ENCODE peak calls at places on chromosome 12, in nine cellular contexts. One of them, this sample, is unnamed.

GRCh38 chr12:132633398-132633797 is 14.8 kb downstream of the P2RX2 start:
- DNase-seq in IMR-90: no peak
- DNase-seq in WERI-Rb-1: no peak
- DNase-seq in heart right ventricle: no peak
- DNase-seq in adrenal gland: no peak
- DNase-seq in suprapubic skin: no peak
- DNase-seq in hepatocyte: no peak
- DNase-seq in K562: no peak
- DNase-seq in OCI-LY7: peak; percentile 83
- DNase-seq in this sample: no peak

GRCh38 chr12:59088673-59089072 is 168.4 kb upstream of the LRIG3 start:
- DNase-seq in IMR-90: peak; percentile 48
- DNase-seq in WERI-Rb-1: no peak
- DNase-seq in heart right ventricle: no peak
- DNase-seq in adrenal gland: no peak
- DNase-seq in suprapubic skin: no peak
- DNase-seq in hepatocyte: no peak
- DNase-seq in K562: no peak
- DNase-seq in OCI-LY7: no peak
- DNase-seq in this sample: no peak

GRCh38 chr12:97985834-97986233 is 523.2 kb downstream of the RMST start:
- DNase-seq in IMR-90: no peak
- DNase-seq in WERI-Rb-1: no peak
- DNase-seq in heart right ventricle: no peak
- DNase-seq in adrenal gland: no peak
- DNase-seq in suprapubic skin: no peak
- DNase-seq in hepatocyte: no peak
- DNase-seq in K562: no peak
- DNase-seq in OCI-LY7: no peak
- DNase-seq in this sample: no peak

GRCh38 chr12:2619136-2619535 is 175.6 kb upstream of the FKBP4 start:
- DNase-seq in IMR-90: peak; percentile 34
- DNase-seq in WERI-Rb-1: no peak
- DNase-seq in heart right ventricle: no peak
- DNase-seq in adrenal gland: no peak
- DNase-seq in suprapubic skin: no peak
- DNase-seq in hepatocyte: no peak
- DNase-seq in K562: no peak
- DNase-seq in OCI-LY7: no peak
- DNase-seq in this sample: no peak

GRCh38 chr12:131863711-131864396 is 30.6 kb upstream of the ULK1 start:
- DNase-seq in IMR-90: no peak
- DNase-seq in WERI-Rb-1: no peak
- DNase-seq in heart right ventricle: no peak
- DNase-seq in adrenal gland: no peak
- DNase-seq in suprapubic skin: no peak
- DNase-seq in hepatocyte: no peak
- DNase-seq in K562: no peak
- DNase-seq in OCI-LY7: no peak
- DNase-seq in this sample: no peak

GRCh38 chr12:105464426-105464825 is 133.9 kb downstream of the C12orf75 start:
- DNase-seq in IMR-90: no peak
- DNase-seq in WERI-Rb-1: peak; percentile 48
- DNase-seq in heart right ventricle: no peak
- DNase-seq in adrenal gland: no peak
- DNase-seq in suprapubic skin: no peak
- DNase-seq in hepatocyte: no peak
- DNase-seq in K562: no peak
- DNase-seq in OCI-LY7: no peak
- DNase-seq in this sample: no peak

GRCh38 chr12:78885466-78885865 is 20.9 kb downstream of the SYT1 start:
- DNase-seq in IMR-90: no peak
- DNase-seq in WERI-Rb-1: peak; percentile 12
- DNase-seq in heart right ventricle: no peak
- DNase-seq in adrenal gland: no peak
- DNase-seq in suprapubic skin: no peak
- DNase-seq in hepatocyte: no peak
- DNase-seq in K562: no peak
- DNase-seq in OCI-LY7: no peak
- DNase-seq in this sample: no peak

GRCh38 chr12:76548222-76548837 is 11.2 kb downstream of the OSBPL8 start:
- DNase-seq in IMR-90: no peak
- DNase-seq in WERI-Rb-1: no peak
- DNase-seq in heart right ventricle: no peak
- DNase-seq in adrenal gland: no peak
- DNase-seq in suprapubic skin: no peak
- DNase-seq in hepatocyte: peak; percentile 13
- DNase-seq in K562: no peak
- DNase-seq in OCI-LY7: no peak
- DNase-seq in this sample: no peak

GRCh38 chr12:52155048-52155868 is 36.6 kb downstream of the KRT80 start:
- DNase-seq in IMR-90: no peak
- DNase-seq in WERI-Rb-1: no peak
- DNase-seq in heart right ventricle: peak; percentile 14
- DNase-seq in adrenal gland: no peak
- DNase-seq in suprapubic skin: no peak
- DNase-seq in hepatocyte: peak; percentile 82
- DNase-seq in K562: no peak
- DNase-seq in OCI-LY7: no peak
- DNase-seq in this sample: no peak

GRCh38 chr12:124352257-124352656 is 57.4 kb downstream of the RFLNA start:
- DNase-seq in IMR-90: no peak
- DNase-seq in WERI-Rb-1: no peak
- DNase-seq in heart right ventricle: no peak
- DNase-seq in adrenal gland: no peak
- DNase-seq in suprapubic skin: no peak
- DNase-seq in hepatocyte: no peak
- DNase-seq in K562: no peak
- DNase-seq in OCI-LY7: no peak
- DNase-seq in this sample: no peak

GRCh38 chr12:120783197-120783596 is 57.6 kb downstream of the ACADS start:
- DNase-seq in IMR-90: peak; percentile 87
- DNase-seq in WERI-Rb-1: no peak
- DNase-seq in heart right ventricle: no peak
- DNase-seq in adrenal gland: no peak
- DNase-seq in suprapubic skin: no peak
- DNase-seq in hepatocyte: no peak
- DNase-seq in K562: no peak
- DNase-seq in OCI-LY7: no peak
- DNase-seq in this sample: no peak

GRCh38 chr12:116882742-116883141 is 1.5 kb upstream of the HRK start:
- DNase-seq in IMR-90: peak; percentile 61
- DNase-seq in WERI-Rb-1: no peak
- DNase-seq in heart right ventricle: no peak
- DNase-seq in adrenal gland: no peak
- DNase-seq in suprapubic skin: no peak
- DNase-seq in hepatocyte: no peak
- DNase-seq in K562: no peak
- DNase-seq in OCI-LY7: peak; percentile 75
- DNase-seq in this sample: no peak

GRCh38 chr12:1488908-1489381 is 105.4 kb downstream of the FBXL14 start:
- DNase-seq in IMR-90: peak; percentile 40
- DNase-seq in WERI-Rb-1: no peak
- DNase-seq in heart right ventricle: no peak
- DNase-seq in adrenal gland: no peak
- DNase-seq in suprapubic skin: no peak
- DNase-seq in hepatocyte: peak; percentile 37
- DNase-seq in K562: no peak
- DNase-seq in OCI-LY7: no peak
- DNase-seq in this sample: no peak

GRCh38 chr12:6229224-6229748 is 29.1 kb downstream of the CD9 start:
- DNase-seq in IMR-90: no peak
- DNase-seq in WERI-Rb-1: no peak
- DNase-seq in heart right ventricle: no peak
- DNase-seq in adrenal gland: no peak
- DNase-seq in suprapubic skin: no peak
- DNase-seq in hepatocyte: peak; percentile 78
- DNase-seq in K562: no peak
- DNase-seq in OCI-LY7: no peak
- DNase-seq in this sample: no peak

GRCh38 chr12:6229823-6230222 is 29.6 kb downstream of the CD9 start:
- DNase-seq in IMR-90: peak; percentile 97
- DNase-seq in WERI-Rb-1: no peak
- DNase-seq in heart right ventricle: no peak
- DNase-seq in adrenal gland: peak; percentile 85
- DNase-seq in suprapubic skin: peak; percentile 91
- DNase-seq in hepatocyte: peak; percentile 84
- DNase-seq in K562: no peak
- DNase-seq in OCI-LY7: no peak
- DNase-seq in this sample: peak; percentile 47

GRCh38 chr12:6230321-6231110 is 30.3 kb downstream of the CD9 start:
- DNase-seq in IMR-90: no peak
- DNase-seq in WERI-Rb-1: peak; percentile 62
- DNase-seq in heart right ventricle: no peak
- DNase-seq in adrenal gland: peak; percentile 67
- DNase-seq in suprapubic skin: peak; percentile 90
- DNase-seq in hepatocyte: peak; percentile 50
- DNase-seq in K562: no peak
- DNase-seq in OCI-LY7: peak; percentile 84
- DNase-seq in this sample: peak; percentile 89

GRCh38 chr12:6233121-6233971 is 33.1 kb downstream of the CD9 start:
- DNase-seq in IMR-90: no peak
- DNase-seq in WERI-Rb-1: no peak
- DNase-seq in heart right ventricle: peak; percentile 25
- DNase-seq in adrenal gland: peak; percentile 77
- DNase-seq in suprapubic skin: no peak
- DNase-seq in hepatocyte: no peak
- DNase-seq in K562: no peak
- DNase-seq in OCI-LY7: no peak
- DNase-seq in this sample: peak; percentile 48

DNA sequence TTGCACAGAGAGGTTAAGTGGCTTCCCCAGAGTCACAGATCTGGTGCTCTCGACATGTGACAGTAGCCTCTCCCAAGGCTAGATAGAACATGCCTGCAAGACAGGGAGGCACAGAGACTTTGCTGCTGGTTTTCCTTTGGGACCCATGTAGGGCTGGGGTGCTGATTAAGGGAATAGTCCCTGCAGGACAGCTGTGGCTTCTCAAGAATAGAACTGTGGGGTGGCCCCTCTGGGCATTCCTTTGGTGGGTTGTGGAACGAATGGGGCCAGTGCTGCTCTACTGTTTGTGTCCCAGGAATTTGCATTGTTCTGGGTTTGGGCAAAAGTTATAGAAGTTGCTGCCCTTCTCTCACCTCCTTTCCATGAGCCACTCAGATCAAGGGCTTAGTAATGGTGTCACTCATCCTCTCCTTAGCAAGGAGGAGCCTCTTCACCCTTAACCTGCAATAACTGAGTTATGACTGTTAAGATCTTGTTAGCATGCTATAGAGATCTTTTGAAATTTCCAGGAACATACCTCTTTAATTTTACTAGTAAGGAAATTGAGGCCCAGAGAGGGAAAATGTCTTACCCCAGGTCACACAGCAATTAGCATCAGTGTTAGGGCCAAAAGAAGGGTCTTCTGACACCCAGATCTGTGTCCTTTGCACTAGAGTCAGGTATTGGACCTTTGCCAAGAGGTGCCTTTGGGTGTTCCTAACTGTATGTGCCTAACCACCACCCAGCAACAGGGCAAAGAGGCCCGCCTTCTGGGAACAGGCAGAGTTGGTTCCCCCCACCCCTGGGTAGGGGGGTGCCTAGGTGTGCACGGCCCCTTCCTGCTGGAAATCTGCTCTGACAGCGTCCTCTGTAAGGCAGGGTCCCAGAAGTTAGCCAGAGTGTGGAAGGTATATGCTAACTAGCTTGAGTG is 31.4 kb downstream of the CD9 start:
- DNase-seq in IMR-90: no peak
- DNase-seq in WERI-Rb-1: no peak
- DNase-seq in heart right ventricle: no peak
- DNase-seq in adrenal gland: no peak
- DNase-seq in suprapubic skin: no peak
- DNase-seq in hepatocyte: no peak
- DNase-seq in K562: no peak
- DNase-seq in OCI-LY7: no peak
- DNase-seq in this sample: no peak
- H3K27ac ChIP-seq in IMR-90: no peak overlapping the region
- H3K27ac ChIP-seq in WERI-Rb-1: no peak overlapping the region
- H3K27ac ChIP-seq in heart right ventricle: peak overlapping the region; percentile 87
- H3K27ac ChIP-seq in adrenal gland: no peak overlapping the region
- H3K27ac ChIP-seq in suprapubic skin: peak overlapping the region; percentile 96
- H3K27ac ChIP-seq in hepatocyte: peak overlapping the region; percentile 97
- H3K27ac ChIP-seq in K562: no peak overlapping the region
- H3K27ac ChIP-seq in OCI-LY7: no peak overlapping the region
- H3K27ac ChIP-seq in this sample: peak overlapping the region; percentile 96

GRCh38 chr12:50325890-50326391 is 42.6 kb upstream of the LIMA1 start:
- DNase-seq in IMR-90: no peak
- DNase-seq in WERI-Rb-1: no peak
- DNase-seq in heart right ventricle: no peak
- DNase-seq in adrenal gland: no peak
- DNase-seq in suprapubic skin: peak; percentile 41
- DNase-seq in hepatocyte: no peak
- DNase-seq in K562: no peak
- DNase-seq in OCI-LY7: no peak
- DNase-seq in this sample: no peak
- H3K27ac ChIP-seq in IMR-90: no peak overlapping the region
- H3K27ac ChIP-seq in WERI-Rb-1: no peak overlapping the region
- H3K27ac ChIP-seq in heart right ventricle: no peak overlapping the region
- H3K27ac ChIP-seq in adrenal gland: no peak overlapping the region
- H3K27ac ChIP-seq in suprapubic skin: no peak overlapping the region
- H3K27ac ChIP-seq in hepatocyte: no peak overlapping the region
- H3K27ac ChIP-seq in K562: no peak overlapping the region
- H3K27ac ChIP-seq in OCI-LY7: no peak overlapping the region
- H3K27ac ChIP-seq in this sample: no peak overlapping the region

DNA sequence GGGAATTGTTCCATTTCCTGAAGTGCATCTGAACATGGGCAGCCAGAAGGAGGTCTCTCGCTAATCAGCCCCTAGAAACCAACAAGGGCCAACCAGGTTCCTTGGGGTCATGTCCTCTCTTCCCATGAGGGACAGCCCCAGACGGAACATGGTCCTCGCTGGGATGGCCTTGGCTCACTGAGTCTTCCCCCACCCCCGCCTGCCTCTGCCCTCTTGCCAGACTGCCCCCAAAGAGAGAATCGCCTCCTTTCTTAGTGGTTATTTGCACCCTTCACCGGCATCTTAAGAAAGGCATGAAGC is 36.4 kb downstream of the CD9 start:
- DNase-seq in IMR-90: no peak
- DNase-seq in WERI-Rb-1: no peak
- DNase-seq in heart right ventricle: no peak
- DNase-seq in adrenal gland: peak; percentile 15
- DNase-seq in suprapubic skin: no peak
- DNase-seq in hepatocyte: no peak
- DNase-seq in K562: no peak
- DNase-seq in OCI-LY7: no peak
- DNase-seq in this sample: no peak
- H3K27ac ChIP-seq in IMR-90: no peak overlapping the region
- H3K27ac ChIP-seq in WERI-Rb-1: no peak overlapping the region
- H3K27ac ChIP-seq in heart right ventricle: no peak overlapping the region
- H3K27ac ChIP-seq in adrenal gland: no peak overlapping the region
- H3K27ac ChIP-seq in suprapubic skin: no peak overlapping the region
- H3K27ac ChIP-seq in hepatocyte: peak overlapping the region; percentile 88
- H3K27ac ChIP-seq in K562: no peak overlapping the region
- H3K27ac ChIP-seq in OCI-LY7: no peak overlapping the region
- H3K27ac ChIP-seq in this sample: no peak overlapping the region

DNA sequence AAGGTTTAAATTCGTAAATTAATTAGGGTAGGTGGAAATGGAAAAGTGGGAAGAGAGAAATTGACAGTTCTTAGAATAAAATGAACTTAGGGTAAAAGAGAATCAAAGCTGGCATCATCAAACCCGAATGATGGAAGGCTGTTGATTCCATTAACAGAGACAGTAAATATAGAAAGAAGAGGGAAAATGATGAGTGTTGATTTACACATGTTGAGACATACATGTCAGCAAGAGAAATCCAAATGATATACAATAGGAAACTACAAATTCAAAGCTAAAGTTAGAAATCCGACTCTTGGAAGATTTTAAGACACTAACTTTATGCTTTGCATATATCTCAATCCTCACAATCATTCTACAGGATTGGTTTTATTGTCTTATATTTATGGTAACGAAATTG is 30.3 kb downstream of the LIMA1 start:
- DNase-seq in IMR-90: no peak
- DNase-seq in WERI-Rb-1: no peak
- DNase-seq in heart right ventricle: no peak
- DNase-seq in adrenal gland: no peak
- DNase-seq in suprapubic skin: no peak
- DNase-seq in hepatocyte: no peak
- DNase-seq in K562: no peak
- DNase-seq in OCI-LY7: no peak
- DNase-seq in this sample: no peak
- H3K27ac ChIP-seq in IMR-90: no peak overlapping the region
- H3K27ac ChIP-seq in WERI-Rb-1: no peak overlapping the region
- H3K27ac ChIP-seq in heart right ventricle: no peak overlapping the region
- H3K27ac ChIP-seq in adrenal gland: no peak overlapping the region
- H3K27ac ChIP-seq in suprapubic skin: no peak overlapping the region
- H3K27ac ChIP-seq in hepatocyte: peak overlapping the region; percentile 83
- H3K27ac ChIP-seq in K562: no peak overlapping the region
- H3K27ac ChIP-seq in OCI-LY7: no peak overlapping the region
- H3K27ac ChIP-seq in this sample: no peak overlapping the region